ENCODE peak calls at places on chromosome 19, in four cellular contexts. I is activated T-cell treated with anti-CD3 and anti-CD28 coated beads for 4 hours; U is effector CD4-positive, alpha-beta T cell; S is C1 segment of cervical spinal cord. X is an unnamed sample.

GRCh38 chr19:5393088-5393487 is 52.5 kb upstream of the PTPRS start:
- DNase-seq in S (no peak), I (no peak), U (no peak), X (no peak)

GRCh38 chr19:17766543-17767131 is 15.4 kb downstream of the FCHO1 start:
- DNase-seq in S (peak), I (no peak), U (no peak), X (no peak)

GRCh38 chr19:778910-779653 is 18.2 kb upstream of the PTBP1 start:
- DNase-seq in I (no peak), U (no peak), S (no peak), X (no peak)

GRCh38 chr19:41426952-41427646 is at the start of gene B3GNT8:
- DNase-seq in S (no peak), U (no peak), I (peak), X (peak)

GRCh38 chr19:9498183-9498902 is at the start of gene ZNF560:
- DNase-seq in I (no peak), U (no peak), S (no peak), X (no peak)

GRCh38 chr19:53549354-53549753 is 11.4 kb downstream of the ZNF331 start:
- DNase-seq in U (no peak), S (no peak), I (no peak), X (peak)

GRCh38 chr19:16677060-16677459 is 16.1 kb downstream of the TMEM38A start:
- DNase-seq in U (no peak), S (no peak), I (no peak), X (no peak)

GRCh38 chr19:46907880-46908279 is 47.1 kb downstream of the ARHGAP35 start:
- DNase-seq in S (no peak), U (no peak), I (no peak), X (no peak)

GRCh38 chr19:3151563-3152430 is 16.0 kb downstream of the GNA15 start:
- DNase-seq in I (no peak), U (no peak), S (no peak), X (no peak)